ENCODE peak calls at places on chromosomes 4 and X, in nine cellular contexts. K, W, L, H, V, F, M, Q and Y are unnamed samples.

GRCh38 chr4:156638332-156638731 is 333.3 kb downstream of the PDGFC start:
- DNase-seq in K (no peak), W (no peak), L (no peak), H (no peak), V (no peak), F (peak), M (no peak), Q (peak), Y (no peak)

GRCh38 chrX:44227981-44228380 is 115.5 kb downstream of the EFHC2 start:
- DNase-seq in K (no peak), W (no peak), L (no peak), H (no peak), V (no peak), F (no peak), M (no peak), Q (no peak), Y (peak)

GRCh38 chr4:185134176-185134869 is 8.7 kb upstream of the SLC25A4 start:
- DNase-seq in K (peak), W (no peak), L (no peak), H (no peak), V (no peak), F (peak), M (no peak), Q (peak), Y (peak)

GRCh38 chr4:72326692-72327632 is 242.1 kb downstream of the ADAMTS3 start:
- DNase-seq in K (peak), W (no peak), L (no peak), H (no peak), V (no peak), F (peak), M (no peak), Q (peak), Y (peak)

GRCh38 chrX:119762718-119763117 is 4.3 kb downstream of the SOWAHD start:
- DNase-seq in K (peak), W (no peak), L (no peak), H (no peak), V (no peak), F (no peak), M (no peak), Q (no peak), Y (peak)

GRCh38 chr4:39892988-39893692 is 84.6 kb downstream of the PDS5A start:
- DNase-seq in K (no peak), W (no peak), L (no peak), H (no peak), V (no peak), F (no peak), M (no peak), Q (no peak), Y (no peak)

GRCh38 chrX:20263474-20263873 is 3.2 kb downstream of the RPS6KA3 start:
- DNase-seq in K (peak), W (no peak), L (no peak), H (no peak), V (no peak), F (peak), M (no peak), Q (peak), Y (peak)

GRCh38 chrX:47278684-47279083 is 45.9 kb downstream of the USP11 start:
- DNase-seq in K (no peak), W (no peak), L (no peak), H (no peak), V (no peak), F (peak), M (no peak), Q (peak), Y (peak)

GRCh38 chrX:112473654-112474053 is 206.1 kb downstream of the LHFPL1 start:
- DNase-seq in K (no peak), W (no peak), L (no peak), H (no peak), V (no peak), F (no peak), M (no peak), Q (no peak), Y (no peak)

GRCh38 chrX:42087960-42088359 is 164.6 kb upstream of the CASK start:
- DNase-seq in K (no peak), W (no peak), L (no peak), H (no peak), V (no peak), F (no peak), M (no peak), Q (no peak), Y (no peak)
- TF ChIP-seq CTCF in K (no peak), W (no peak), L (no peak), H (no peak), V (no peak), F (no peak), M (no peak), Q (no peak), Y (no peak)

DNA sequence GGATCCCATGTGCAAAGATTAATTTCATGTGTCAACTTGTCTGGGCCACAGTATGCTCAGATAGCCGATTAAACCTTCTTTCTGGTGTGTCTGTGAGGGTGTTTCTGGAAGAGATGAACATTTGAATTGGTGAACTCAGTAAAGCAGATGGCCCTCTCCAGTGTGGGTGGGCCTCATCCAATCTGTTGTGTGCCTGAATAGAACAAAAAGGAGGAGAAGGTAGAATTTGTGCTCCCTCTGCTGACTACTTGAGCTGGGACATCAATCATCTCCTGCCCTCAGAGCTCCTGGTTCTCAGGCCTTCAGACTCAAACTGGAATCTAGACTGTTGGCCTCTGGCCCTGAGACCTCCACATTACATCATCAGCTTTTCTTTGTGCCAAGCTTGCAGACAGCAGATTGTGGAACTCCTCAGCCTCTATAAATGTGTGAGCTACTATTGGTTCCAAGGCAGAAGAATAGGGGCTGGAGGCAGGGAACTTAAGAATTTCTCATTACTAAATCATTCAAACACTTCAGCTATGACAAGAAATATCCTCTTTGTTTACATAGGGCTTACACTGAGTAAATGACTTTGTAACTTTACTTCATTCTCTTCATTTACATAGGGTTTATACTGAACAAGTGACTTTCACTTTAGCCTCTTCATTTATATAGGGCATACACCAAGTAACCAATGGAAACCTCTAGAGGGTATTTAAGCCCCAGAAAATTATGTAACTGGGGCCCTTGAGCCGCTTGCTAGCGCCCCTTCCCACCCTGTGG is 87.0 kb upstream of the NWD2 start:
- DNase-seq in K (no peak), W (no peak), L (no peak), H (no peak), V (no peak), F (no peak), M (no peak), Q (no peak), Y (no peak)
- TF ChIP-seq CTCF in K (no peak), W (no peak), L (no peak), H (no peak), V (no peak), F (no peak), M (no peak), Q (no peak), Y (no peak)

GRCh38 chrX:140697618-140698017 is 11.9 kb upstream of the LINC00632 start:
- DNase-seq in K (peak), W (no peak), L (no peak), H (no peak), V (no peak), F (no peak), M (no peak), Q (no peak), Y (no peak)
- TF ChIP-seq CTCF in K (peak), W (no peak), L (peak), H (no peak), V (no peak), F (peak), M (peak), Q (no peak), Y (no peak)

GRCh38 chrX:48972214-48973164 is 845 bp upstream of the KCND1 start:
- DNase-seq in K (peak), W (peak), L (no peak), H (peak), V (no peak), F (peak), M (peak), Q (peak), Y (peak)
- TF ChIP-seq CTCF in K (peak), W (peak), L (peak), H (peak), V (peak), F (peak), M (peak), Q (peak), Y (peak)

DNA sequence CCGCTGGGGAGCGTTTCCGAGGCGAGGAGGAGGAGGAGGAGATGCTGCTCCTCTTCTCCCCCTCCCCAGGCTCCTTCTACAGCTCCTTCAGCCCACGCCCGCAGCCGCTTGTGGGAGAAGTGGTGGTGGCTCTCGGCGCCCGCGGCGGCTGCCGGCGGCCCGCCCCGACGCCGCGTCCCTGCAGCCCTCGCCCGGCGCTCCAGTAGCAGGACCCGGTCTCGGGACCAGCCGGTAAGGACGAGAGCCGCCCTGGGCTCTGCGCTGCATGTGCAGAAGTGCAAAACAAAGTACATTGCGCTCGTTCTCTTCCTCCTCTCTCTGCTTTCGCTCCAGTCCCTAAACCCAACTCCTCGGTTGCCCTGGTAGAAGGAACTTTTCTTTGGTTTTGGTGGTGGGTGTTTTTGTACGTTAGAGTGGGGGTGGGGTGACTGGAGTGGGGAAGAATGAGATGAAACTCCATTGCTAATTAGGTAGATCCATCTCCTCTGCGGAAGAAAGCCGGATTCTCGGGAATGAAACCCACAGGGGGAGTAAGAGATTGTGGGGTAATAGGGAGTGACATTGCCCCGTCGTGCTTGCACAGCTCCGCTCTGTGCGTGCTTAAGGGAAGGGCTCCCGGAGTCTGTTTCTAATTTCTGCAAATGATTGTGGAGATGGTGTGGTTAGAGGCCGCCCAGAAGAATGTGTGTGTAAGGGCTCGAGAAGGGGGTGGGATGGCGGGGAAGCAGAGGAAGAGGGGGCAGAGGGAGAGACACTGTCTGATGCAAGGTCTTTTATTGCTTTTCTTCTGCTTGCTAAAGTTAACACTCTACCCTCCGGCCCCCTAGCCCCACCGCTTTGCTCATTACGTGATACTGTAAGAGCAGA is 677 bp downstream of the PTPN13 start:
- DNase-seq in K (peak), W (peak), L (peak), H (peak), V (peak), F (peak), M (peak), Q (peak), Y (peak)
- TF ChIP-seq CTCF in K (no peak), W (peak), L (no peak), H (no peak), V (no peak), F (peak), M (no peak), Q (peak), Y (peak)

DNA sequence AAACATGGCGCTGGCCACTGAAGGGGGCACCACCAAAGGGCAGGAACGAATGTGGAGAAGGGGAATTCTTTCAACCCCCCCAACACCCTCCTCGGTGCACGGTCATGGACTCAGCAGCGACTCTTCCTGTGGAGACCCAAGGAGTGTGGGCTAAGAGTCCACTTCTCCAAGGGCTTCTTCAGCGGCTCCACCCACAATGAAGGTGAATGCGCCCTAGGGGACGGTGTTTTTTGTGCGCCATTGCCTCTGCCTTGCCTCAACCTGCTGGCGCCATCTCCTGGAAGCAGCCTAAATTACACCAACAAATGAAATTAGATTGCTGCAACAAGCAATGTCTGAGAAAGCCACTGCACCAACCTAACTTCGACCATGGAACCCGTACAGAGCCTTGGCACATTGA is 169.2 kb upstream of the MAGEB18 start:
- DNase-seq in K (peak), W (no peak), L (peak), H (peak), V (no peak), F (no peak), M (peak), Q (no peak), Y (no peak)
- TF ChIP-seq CTCF in K (peak), W (no peak), L (peak), H (peak), V (no peak), F (no peak), M (peak), Q (peak), Y (no peak)

GRCh38 chr4:119039779-119040178 is 95.9 kb upstream of the MYOZ2 start:
- DNase-seq in K (peak), W (no peak), L (no peak), H (no peak), V (no peak), F (no peak), M (no peak), Q (no peak), Y (no peak)
- TF ChIP-seq CTCF in K (no peak), W (no peak), L (no peak), H (peak), V (peak), F (peak), M (no peak), Q (peak), Y (peak)